ENCODE peak calls at places on chromosomes 11 and 22, in seven cellular contexts. F is astrocyte of the spinal cord, J is astrocyte of the cerebellum, S is omental fat pad, H is dorsolateral prefrontal cortex, Z is kidney, G is heart right ventricle. D is an unnamed sample.
A peak's percentile ranks its signal among the peaks of the same experiment; 100 is the strongest.

GRCh38 chr11:1500466-1501420 is 14.2 kb upstream of the MOB2 start:
- DNase-seq in S (no peak), G (no peak), H (no peak), F (no peak), Z (peak; percentile 52), J (no peak), D (no peak)

GRCh38 chr11:31967404-31967950 is 123.4 kb upstream of the RCN1 start:
- DNase-seq in J (no peak), S (no peak), Z (no peak), F (no peak), G (no peak), H (no peak), D (no peak)

GRCh38 chr11:20364412-20364792 is 888 bp downstream of the HTATIP2 start:
- DNase-seq in S (no peak), F (no peak), H (no peak), G (no peak), Z (no peak), J (no peak), D (no peak)

GRCh38 chr11:121334973-121335711 is 42.6 kb downstream of the SC5D start:
- DNase-seq in H (no peak), S (no peak), Z (no peak), F (no peak), J (no peak), G (no peak), D (no peak)

GRCh38 chr11:71946144-71946571 is 17.3 kb downstream of the RNF121 start:
- DNase-seq in Z (no peak), J (no peak), H (no peak), F (peak; percentile 67), G (no peak), S (no peak), D (no peak)

GRCh38 chr11:118742304-118742703 is 48.7 kb downstream of the DDX6 start:
- DNase-seq in G (no peak), S (no peak), J (no peak), F (no peak), H (no peak), Z (no peak), D (no peak)

GRCh38 chr11:113090716-113091577 is 129.7 kb downstream of the NCAM1 start:
- DNase-seq in J (no peak), H (no peak), F (no peak), S (no peak), G (no peak), Z (no peak), D (no peak)

GRCh38 chr22:24592846-24593809 is at the start of gene LRRC75B:
- DNase-seq in S (peak; percentile 43), Z (peak; percentile 96), H (peak; percentile 89), J (peak; percentile 55), G (peak; percentile 86), F (peak; percentile 85), D (peak; percentile 79)

GRCh38 chr11:110433393-110434333 is 3.9 kb downstream of the FDX1 start:
- DNase-seq in S (no peak), J (no peak), F (peak; percentile 65), H (no peak), G (no peak), Z (no peak), D (no peak)

DNA sequence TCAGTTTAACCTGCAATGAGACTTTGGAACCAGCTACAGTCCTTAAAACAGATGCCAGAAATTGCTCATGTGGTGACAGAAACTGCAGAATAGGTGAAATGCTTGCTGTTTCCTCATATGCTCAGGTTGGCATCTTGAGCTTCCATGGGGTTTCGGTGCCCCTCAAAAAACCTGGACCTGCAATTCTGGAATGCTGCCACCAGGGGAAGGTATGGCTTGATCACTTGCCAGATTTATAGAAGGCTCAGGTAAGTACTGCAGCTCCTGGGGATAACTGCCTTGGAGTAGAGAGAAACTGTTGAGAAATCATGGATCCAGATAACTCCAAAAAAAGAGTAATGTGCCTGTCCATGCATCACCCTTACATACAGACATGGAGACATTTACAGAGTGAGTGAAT is 113.0 kb downstream of the CTTN start:
- DNase-seq in F (no peak), H (no peak), J (no peak), S (no peak), G (no peak), Z (no peak), D (no peak)
- TF ChIP-seq CTCF in F (peak; percentile 1), H (no peak), J (no peak), S (no peak), G (no peak), Z (no peak), D (peak; percentile 41)

DNA sequence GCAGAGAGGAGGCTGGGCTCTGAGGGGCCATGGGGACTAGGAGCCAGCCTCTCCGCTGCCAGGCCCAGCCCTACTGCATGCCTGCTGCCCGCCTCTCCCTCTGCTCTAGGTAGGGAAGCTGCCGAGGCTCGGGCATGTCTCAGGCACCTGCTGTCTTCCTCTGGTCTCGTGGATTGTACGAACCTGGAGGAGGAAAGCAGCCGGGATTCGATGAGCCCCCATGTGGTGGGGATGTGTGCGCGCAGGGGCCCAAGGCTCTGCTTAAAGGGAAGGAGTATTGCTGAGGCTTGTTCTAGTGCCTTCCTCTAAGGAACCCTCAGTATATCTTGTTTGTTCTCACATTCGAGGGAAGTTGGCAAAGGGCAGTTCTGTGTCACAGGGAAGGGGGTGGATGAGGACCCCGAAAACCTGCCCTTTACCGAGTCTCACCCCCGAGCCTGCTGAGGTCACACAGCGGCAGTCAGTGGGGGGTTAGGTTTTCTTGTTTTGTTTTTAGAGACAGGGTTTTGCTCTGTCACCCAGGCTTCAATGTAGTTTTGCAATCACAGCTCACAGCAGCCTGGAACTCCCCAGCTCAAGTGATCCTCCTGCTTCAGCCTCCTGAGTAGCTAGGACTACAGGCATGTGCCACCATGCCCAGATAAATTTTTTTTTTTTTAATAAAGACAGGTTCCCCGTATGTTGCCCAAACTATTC is 21.3 kb downstream of the DAGLA start:
- DNase-seq in S (no peak), F (no peak), J (no peak), Z (no peak), G (no peak), H (no peak), D (no peak)
- TF ChIP-seq CTCF in S (no peak), F (peak; percentile 54), J (peak; percentile 59), Z (no peak), G (peak; percentile 15), H (peak; percentile 27), D (peak; percentile 57)

GRCh38 chr22:19127329-19128008 is 3.6 kb upstream of the TSSK2 start:
- DNase-seq in J (no peak), H (no peak), G (no peak), S (no peak), Z (peak; percentile 57), F (no peak), D (no peak)
- TF ChIP-seq CTCF in J (no peak), H (no peak), G (no peak), S (no peak), Z (no peak), F (no peak), D (no peak)

GRCh38 chr22:38724176-38724575 is 18.4 kb downstream of the GTPBP1 start:
- DNase-seq in G (no peak), F (no peak), S (no peak), Z (peak; percentile 25), J (no peak), H (no peak), D (no peak)

GRCh38 chr22:38727123-38727522 is 21.4 kb downstream of the GTPBP1 start:
- DNase-seq in Z (peak; percentile 32), F (no peak), G (no peak), J (no peak), H (no peak), S (no peak), D (no peak)

GRCh38 chr22:38727530-38728451 is 22.0 kb downstream of the GTPBP1 start:
- DNase-seq in F (no peak), Z (peak; percentile 63), G (no peak), H (no peak), S (no peak), J (no peak), D (no peak)

GRCh38 chr22:38725900-38726655 is 20.3 kb downstream of the GTPBP1 start:
- DNase-seq in Z (peak; percentile 44), G (no peak), S (no peak), F (no peak), H (no peak), J (no peak), D (no peak)

GRCh38 chr22:38724926-38725571 is 19.3 kb downstream of the GTPBP1 start:
- DNase-seq in G (no peak), J (no peak), H (no peak), S (no peak), Z (no peak), F (peak; percentile 43), D (no peak)
- TF ChIP-seq CTCF in G (peak; percentile 33), J (peak; percentile 71), H (peak; percentile 70), S (no peak), Z (peak; percentile 11), F (peak; percentile 69), D (peak; percentile 47)

GRCh38 chr11:43986327-43986726 is 43.9 kb downstream of the C11orf96 start:
- DNase-seq in S (no peak), H (no peak), Z (no peak), J (no peak), F (no peak), G (no peak), D (no peak)

GRCh38 chr11:43987384-43988039 is 45.1 kb downstream of the C11orf96 start:
- DNase-seq in F (peak; percentile 85), H (peak; percentile 42), G (peak; percentile 94), Z (peak; percentile 98), J (peak; percentile 96), S (peak; percentile 38), D (no peak)

GRCh38 chr11:43989162-43989961 is 46.9 kb downstream of the C11orf96 start:
- DNase-seq in H (no peak), Z (peak; percentile 91), F (no peak), J (no peak), G (peak; percentile 75), S (no peak), D (no peak)

GRCh38 chr11:43986881-43987280 is 44.4 kb downstream of the C11orf96 start:
- DNase-seq in G (no peak), S (no peak), H (no peak), Z (no peak), F (no peak), J (no peak), D (no peak)

GRCh38 chr11:43988040-43988793 is 45.8 kb downstream of the C11orf96 start:
- DNase-seq in S (no peak), G (no peak), F (peak; percentile 48), H (no peak), J (peak; percentile 27), Z (no peak), D (no peak)
- TF ChIP-seq CTCF in S (no peak), G (peak; percentile 15), F (peak; percentile 13), H (no peak), J (peak; percentile 69), Z (no peak), D (no peak)

GRCh38 chr11:95241673-95242072 is 10.7 kb upstream of the SESN3 start:
- DNase-seq in H (no peak), S (no peak), F (no peak), G (no peak), J (no peak), Z (no peak), D (no peak)
- TF ChIP-seq CTCF in H (no peak), S (no peak), F (no peak), G (no peak), J (no peak), Z (no peak), D (no peak)

D was measured in progenitor cell of endocrine pancreas.